ENCODE peak calls at places on chromosomes 3 and 15, in ten cellular contexts. One of them, this sample, is unnamed.

GRCh38 chr15:26158176-26158575 is 295.0 kb upstream of the ATP10A start:
- DNase-seq in myocyte: no peak
- DNase-seq in dermis blood vessel endothelial cell: no peak
- DNase-seq in fibroblast of lung: no peak
- DNase-seq in NCI-H146: no peak
- DNase-seq in GM04504: no peak
- DNase-seq in SK-N-SH: no peak
- DNase-seq in stimulated activated CD8-positive, alpha-beta memory T cell treated with anti-CD3 and anti-CD28 coated beads, Interleukin-2, amount 100 ng/mL, for 1 hour: no peak
- DNase-seq in cardiac fibroblast: no peak
- DNase-seq in CD4-positive, alpha-beta memory T cell: no peak
- DNase-seq in this sample: no peak

GRCh38 chr3:48413086-48413485 is 16.8 kb downstream of the PLXNB1 start:
- DNase-seq in myocyte: no peak
- DNase-seq in dermis blood vessel endothelial cell: no peak
- DNase-seq in fibroblast of lung: no peak
- DNase-seq in NCI-H146: no peak
- DNase-seq in GM04504: no peak
- DNase-seq in SK-N-SH: no peak
- DNase-seq in stimulated activated CD8-positive, alpha-beta memory T cell treated with anti-CD3 and anti-CD28 coated beads, Interleukin-2, amount 100 ng/mL, for 1 hour: no peak
- DNase-seq in cardiac fibroblast: no peak
- DNase-seq in CD4-positive, alpha-beta memory T cell: no peak
- DNase-seq in this sample: no peak

GRCh38 chr3:177800565-177800964 is 603.3 kb upstream of the TBL1XR1 start:
- DNase-seq in myocyte: no peak
- DNase-seq in dermis blood vessel endothelial cell: no peak
- DNase-seq in fibroblast of lung: peak
- DNase-seq in NCI-H146: no peak
- DNase-seq in GM04504: no peak
- DNase-seq in SK-N-SH: no peak
- DNase-seq in stimulated activated CD8-positive, alpha-beta memory T cell treated with anti-CD3 and anti-CD28 coated beads, Interleukin-2, amount 100 ng/mL, for 1 hour: no peak
- DNase-seq in cardiac fibroblast: peak
- DNase-seq in CD4-positive, alpha-beta memory T cell: no peak
- DNase-seq in this sample: no peak

GRCh38 chr15:35243758-35244157 is 158.7 kb upstream of the NANOGP8 start:
- DNase-seq in myocyte: no peak
- DNase-seq in dermis blood vessel endothelial cell: no peak
- DNase-seq in fibroblast of lung: no peak
- DNase-seq in NCI-H146: no peak
- DNase-seq in GM04504: no peak
- DNase-seq in SK-N-SH: no peak
- DNase-seq in stimulated activated CD8-positive, alpha-beta memory T cell treated with anti-CD3 and anti-CD28 coated beads, Interleukin-2, amount 100 ng/mL, for 1 hour: no peak
- DNase-seq in cardiac fibroblast: peak
- DNase-seq in CD4-positive, alpha-beta memory T cell: no peak
- DNase-seq in this sample: no peak

GRCh38 chr15:87716422-87716821 is 540.1 kb downstream of the NTRK3 start:
- DNase-seq in myocyte: no peak
- DNase-seq in dermis blood vessel endothelial cell: no peak
- DNase-seq in fibroblast of lung: no peak
- DNase-seq in NCI-H146: no peak
- DNase-seq in GM04504: no peak
- DNase-seq in SK-N-SH: no peak
- DNase-seq in stimulated activated CD8-positive, alpha-beta memory T cell treated with anti-CD3 and anti-CD28 coated beads, Interleukin-2, amount 100 ng/mL, for 1 hour: no peak
- DNase-seq in cardiac fibroblast: no peak
- DNase-seq in CD4-positive, alpha-beta memory T cell: no peak
- DNase-seq in this sample: no peak

GRCh38 chr3:48991851-48992545 is 2.0 kb downstream of the P4HTM start:
- DNase-seq in myocyte: no peak
- DNase-seq in dermis blood vessel endothelial cell: no peak
- DNase-seq in fibroblast of lung: no peak
- DNase-seq in NCI-H146: no peak
- DNase-seq in GM04504: no peak
- DNase-seq in SK-N-SH: no peak
- DNase-seq in stimulated activated CD8-positive, alpha-beta memory T cell treated with anti-CD3 and anti-CD28 coated beads, Interleukin-2, amount 100 ng/mL, for 1 hour: no peak
- DNase-seq in cardiac fibroblast: peak
- DNase-seq in CD4-positive, alpha-beta memory T cell: no peak
- DNase-seq in this sample: no peak

GRCh38 chr15:47517737-47518136 is 199.6 kb upstream of the SEMA6D start:
- DNase-seq in myocyte: no peak
- DNase-seq in dermis blood vessel endothelial cell: peak
- DNase-seq in fibroblast of lung: peak
- DNase-seq in NCI-H146: no peak
- DNase-seq in GM04504: no peak
- DNase-seq in SK-N-SH: no peak
- DNase-seq in stimulated activated CD8-positive, alpha-beta memory T cell treated with anti-CD3 and anti-CD28 coated beads, Interleukin-2, amount 100 ng/mL, for 1 hour: no peak
- DNase-seq in cardiac fibroblast: peak
- DNase-seq in CD4-positive, alpha-beta memory T cell: no peak
- DNase-seq in this sample: no peak

GRCh38 chr15:42832577-42832976 is 88.0 kb downstream of the TTBK2 start:
- DNase-seq in myocyte: peak
- DNase-seq in dermis blood vessel endothelial cell: peak
- DNase-seq in fibroblast of lung: peak
- DNase-seq in NCI-H146: no peak
- DNase-seq in GM04504: peak
- DNase-seq in SK-N-SH: no peak
- DNase-seq in stimulated activated CD8-positive, alpha-beta memory T cell treated with anti-CD3 and anti-CD28 coated beads, Interleukin-2, amount 100 ng/mL, for 1 hour: no peak
- DNase-seq in cardiac fibroblast: peak
- DNase-seq in CD4-positive, alpha-beta memory T cell: no peak
- DNase-seq in this sample: no peak

GRCh38 chr3:183698318-183698731 is 728 bp downstream of the YEATS2 start:
- DNase-seq in myocyte: peak
- DNase-seq in dermis blood vessel endothelial cell: peak
- DNase-seq in fibroblast of lung: peak
- DNase-seq in NCI-H146: peak
- DNase-seq in GM04504: no peak
- DNase-seq in SK-N-SH: peak
- DNase-seq in stimulated activated CD8-positive, alpha-beta memory T cell treated with anti-CD3 and anti-CD28 coated beads, Interleukin-2, amount 100 ng/mL, for 1 hour: no peak
- DNase-seq in cardiac fibroblast: peak
- DNase-seq in CD4-positive, alpha-beta memory T cell: no peak
- DNase-seq in this sample: no peak

GRCh38 chr3:116247510-116248077 is 197.7 kb downstream of the LSAMP start:
- DNase-seq in myocyte: no peak
- DNase-seq in dermis blood vessel endothelial cell: no peak
- DNase-seq in fibroblast of lung: no peak
- DNase-seq in NCI-H146: no peak
- DNase-seq in GM04504: no peak
- DNase-seq in SK-N-SH: no peak
- DNase-seq in stimulated activated CD8-positive, alpha-beta memory T cell treated with anti-CD3 and anti-CD28 coated beads, Interleukin-2, amount 100 ng/mL, for 1 hour: no peak
- DNase-seq in cardiac fibroblast: no peak
- DNase-seq in CD4-positive, alpha-beta memory T cell: no peak
- DNase-seq in this sample: no peak

This sample was measured in activated CD8-positive, alpha-beta memory T cell treated with anti-CD3 and anti-CD28 coated beads for 1 hour.